ENCODE peak calls at places on chromosome 12, in four cellular contexts. O is T-helper 22 cell, E is KBM-7, K is left lung. Y is an unnamed sample.

GRCh38 chr12:2642896-2643425 is 151.8 kb upstream of the FKBP4 start:
- DNase-seq in K (no peak), O (no peak), E (no peak), Y (no peak)

GRCh38 chr12:67885370-67886169 is 103.7 kb upstream of the IFNG-AS1 start:
- DNase-seq in O (no peak), E (no peak), K (no peak), Y (no peak)

GRCh38 chr12:110592078-110592477 is 9.0 kb upstream of the PPTC7 start:
- DNase-seq in K (no peak), O (no peak), E (no peak), Y (no peak)

GRCh38 chr12:117514016-117514415 is 152.6 kb upstream of the NOS1 start:
- DNase-seq in O (no peak), K (no peak), E (no peak), Y (no peak)

GRCh38 chr12:107610030-107610859 is 75.4 kb upstream of the PWP1 start:
- DNase-seq in E (peak; percentile 42), K (no peak), O (no peak), Y (peak; percentile 38)

GRCh38 chr12:66848967-66849366 is 170.1 kb upstream of the GRIP1 start:
- DNase-seq in O (no peak), E (no peak), K (no peak), Y (no peak)

GRCh38 chr12:108784270-108784669 is 53.0 kb upstream of the CORO1C start:
- DNase-seq in O (no peak), K (peak; percentile 45), E (no peak), Y (no peak)

GRCh38 chr12:33663000-33663654 is 223.5 kb upstream of the SYT10 start:
- DNase-seq in O (no peak), E (no peak), K (no peak), Y (no peak)

GRCh38 chr12:98847242-98847641 is 202.2 kb downstream of the APAF1 start:
- DNase-seq in K (no peak), E (no peak), O (no peak), Y (no peak)

GRCh38 chr12:64085996-64086395 is 136.1 kb downstream of the KICS2 start:
- DNase-seq in E (no peak), K (no peak), O (no peak), Y (no peak)

GRCh38 chr12:6241495-6241894 is 41.3 kb downstream of the CD9 start:
- DNase-seq in O (no peak), K (peak; percentile 84), E (no peak), Y (no peak)

GRCh38 chr12:55188974-55189556 is 31.8 kb upstream of the OR10A7 start:
- DNase-seq in K (no peak), O (no peak), E (peak; percentile 91), Y (peak; percentile 59)

GRCh38 chr12:69838086-69838440 is 13.0 kb downstream of the MYRFL start:
- DNase-seq in O (no peak), E (no peak), K (no peak), Y (no peak)

GRCh38 chr12:75831413-75831812 is 200.2 kb downstream of the PHLDA1 start:
- DNase-seq in K (no peak), O (no peak), E (peak; percentile 23), Y (no peak)

GRCh38 chr12:49503674-49504180 is 35.1 kb upstream of the KCNH3 start:
- DNase-seq in E (no peak), O (no peak), K (no peak), Y (no peak)

GRCh38 chr12:78753058-78753457 is 111.5 kb upstream of the SYT1 start:
- DNase-seq in E (no peak), O (no peak), K (no peak), Y (no peak)

GRCh38 chr12:121132601-121133481 is at the start of gene P2RX7:
- DNase-seq in K (peak; percentile 91), E (peak; percentile 73), O (peak; percentile 8), Y (peak; percentile 63)

GRCh38 chr12:131511803-131512564 is 198.9 kb upstream of the SFSWAP start:
- DNase-seq in O (no peak), K (no peak), E (no peak), Y (no peak)

GRCh38 chr12:6201199-6201608 is 1.0 kb downstream of the CD9 start:
- DNase-seq in O (no peak), K (no peak), E (no peak), Y (no peak)

GRCh38 chr12:40559865-40560264 is 132.4 kb upstream of the CNTN1 start:
- DNase-seq in O (no peak), K (no peak), E (no peak), Y (no peak)

GRCh38 chr12:112803620-112804279 is 12.2 kb downstream of the RPH3A start:
- DNase-seq in E (no peak), K (no peak), O (no peak), Y (no peak)

GRCh38 chr12:53991077-53991460 is 6.1 kb downstream of the HOXC10 start:
- DNase-seq in K (no peak), E (no peak), O (no peak), Y (no peak)

GRCh38 chr12:116601933-116602809 is 43.0 kb downstream of the MAP1LC3B2 start:
- DNase-seq in O (no peak), K (no peak), E (peak; percentile 70), Y (peak; percentile 40)

GRCh38 chr12:95838125-95838524 is 20.6 kb upstream of the SNRPF start:
- DNase-seq in E (peak; percentile 36), K (no peak), O (no peak), Y (no peak)

GRCh38 chr12:68078737-68079136 is 80.8 kb downstream of the IFNG start:
- DNase-seq in K (no peak), O (no peak), E (no peak), Y (no peak)

GRCh38 chr12:53098354-53098981 is 1.0 kb downstream of the IGFBP6 start:
- DNase-seq in E (no peak), K (no peak), O (no peak), Y (no peak)

GRCh38 chr12:62603811-62604098 is 137.1 kb downstream of the MON2 start:
- DNase-seq in E (no peak), O (no peak), K (peak; percentile 91), Y (no peak)

GRCh38 chr12:53999596-54000104 is 311 bp upstream of the HOXC9 start:
- DNase-seq in O (no peak), E (no peak), K (peak; percentile 51), Y (no peak)

GRCh38 chr12:105072888-105073488 is 11.3 kb downstream of the ALDH1L2 start:
- DNase-seq in K (no peak), E (no peak), O (no peak), Y (no peak)

GRCh38 chr12:87931764-87932163 is 97.4 kb downstream of the C12orf50 start:
- DNase-seq in O (no peak), K (no peak), E (no peak), Y (no peak)

GRCh38 chr12:4564819-4565218 is 2.8 kb downstream of the DYRK4 start:
- DNase-seq in E (no peak), K (no peak), O (no peak), Y (no peak)

GRCh38 chr12:104589215-104589614 is 132.5 kb downstream of the CHST11 start:
- DNase-seq in K (no peak), O (no peak), E (no peak), Y (no peak)

GRCh38 chr12:16670456-16671050 is 64.6 kb upstream of the LMO3 start:
- DNase-seq in K (no peak), O (no peak), E (no peak), Y (no peak)

GRCh38 chr12:109951136-109951535 is 45.0 kb downstream of the GIT2 start:
- DNase-seq in E (no peak), K (no peak), O (no peak), Y (no peak)

GRCh38 chr12:78760906-78761305 is 103.7 kb upstream of the SYT1 start:
- DNase-seq in O (no peak), E (peak; percentile 4), K (no peak), Y (no peak)